ENCODE peak calls at places on chromosomes 5 and 9, in five cellular contexts. E is HepG2, H is K562, R is H1, P is SK-N-SH. D is an unnamed sample.
A peak's percentile ranks its signal among the peaks of the same experiment; 100 is the strongest.

GRCh38 chr9:69078069-69078468 is 42.5 kb downstream of the FXN start:
- DNase-seq in E (no peak), H (no peak), R (no peak), P (no peak), D (no peak)

GRCh38 chr9:96686638-96687335 is 31.7 kb upstream of the PRXL2C start:
- DNase-seq in E (no peak), H (no peak), R (peak; percentile 90), P (peak; percentile 91), D (no peak)

GRCh38 chr5:68419637-68420452 is 204.3 kb downstream of the PIK3R1 start:
- DNase-seq in E (no peak), H (peak; percentile 74), R (no peak), P (no peak), D (no peak)

GRCh38 chr5:54234304-54234938 is 76.0 kb downstream of the ARL15 start:
- DNase-seq in E (peak; percentile 9), H (no peak), R (no peak), P (peak; percentile 11), D (no peak)

GRCh38 chr5:20486826-20487225 is 498.8 kb upstream of the CDH18 start:
- DNase-seq in E (no peak), H (no peak), R (no peak), P (no peak), D (no peak)

GRCh38 chr5:10513501-10514442 is 50.1 kb upstream of the ANKRD33B start:
- DNase-seq in E (no peak), H (no peak), R (peak; percentile 79), P (no peak), D (no peak)

GRCh38 chr9:76800901-76801300 is 36.7 kb downstream of the PCA3 start:
- DNase-seq in E (no peak), H (no peak), R (no peak), P (no peak), D (no peak)

GRCh38 chr5:5933651-5934050 is 444.7 kb downstream of the MED10 start:
- DNase-seq in E (no peak), H (no peak), R (no peak), P (no peak), D (no peak)

GRCh38 chr5:142390303-142390840 is 65.6 kb upstream of the SPRY4 start:
- DNase-seq in E (no peak), H (no peak), R (no peak), P (no peak), D (no peak)

GRCh38 chr9:127074561-127075548 is 47.6 kb downstream of the ANGPTL2 start:
- DNase-seq in E (no peak), H (no peak), R (no peak), P (no peak), D (no peak)

GRCh38 chr9:1083325-1083913 is 33.3 kb downstream of the DMRT2 start:
- DNase-seq in E (no peak), H (no peak), R (peak; percentile 59), P (peak; percentile 4), D (no peak)

GRCh38 chr5:177476531-177477233 is 3.2 kb upstream of the DBN1 start:
- DNase-seq in E (peak; percentile 33), H (peak; percentile 31), R (no peak), P (no peak), D (no peak)

GRCh38 chr5:61941637-61942036 is 364.4 kb upstream of the KIF2A start:
- DNase-seq in E (no peak), H (no peak), R (no peak), P (no peak), D (no peak)

GRCh38 chr5:108625654-108626053 is 122.0 kb upstream of the FER start:
- DNase-seq in E (no peak), H (no peak), R (no peak), P (no peak), D (no peak)

GRCh38 chr9:77018058-77019009 is 1.1 kb upstream of the FOXB2 start:
- DNase-seq in E (no peak), H (no peak), R (no peak), P (peak; percentile 37), D (no peak)

GRCh38 chr9:96453625-96454024 is 3.7 kb downstream of the HABP4 start:
- DNase-seq in E (peak; percentile 25), H (no peak), R (no peak), P (peak; percentile 57), D (no peak)

GRCh38 chr9:109907400-109907799 is 127.4 kb downstream of the PALM2AKAP2 start:
- DNase-seq in E (no peak), H (no peak), R (no peak), P (no peak), D (no peak)

GRCh38 chr5:91978221-91978882 is 595.2 kb upstream of the ARRDC3 start:
- DNase-seq in E (no peak), H (no peak), R (no peak), P (no peak), D (no peak)

GRCh38 chr5:90558344-90559192 is at the start of gene ADGRV1:
- DNase-seq in E (peak; percentile 9), H (peak; percentile 77), R (peak; percentile 92), P (peak; percentile 96), D (no peak)

GRCh38 chr5:117594165-117594564 is 1019.5 kb upstream of the SEMA6A start:
- DNase-seq in E (no peak), H (no peak), R (no peak), P (no peak), D (no peak)

GRCh38 chr5:59769832-59770231 is 123.7 kb downstream of the PDE4D start:
- DNase-seq in E (no peak), H (no peak), R (no peak), P (no peak), D (no peak)

GRCh38 chr9:38092200-38092524 is 23.1 kb upstream of the SHB start:
- DNase-seq in E (no peak), H (no peak), R (no peak), P (no peak), D (no peak)

GRCh38 chr5:72955143-72955767 is 586 bp upstream of the FCHO2 start:
- DNase-seq in E (peak; percentile 64), H (peak; percentile 45), R (no peak), P (no peak), D (no peak)

GRCh38 chr9:70080481-70081119 is 37.0 kb downstream of the MAMDC2 start:
- DNase-seq in E (peak; percentile 3), H (no peak), R (no peak), P (no peak), D (no peak)

GRCh38 chr5:37490931-37491330 is 111.8 kb downstream of the WDR70 start:
- DNase-seq in E (no peak), H (no peak), R (no peak), P (no peak), D (no peak)

GRCh38 chr5:100855940-100856339 is 47.1 kb downstream of the ST8SIA4 start:
- DNase-seq in E (no peak), H (no peak), R (no peak), P (no peak), D (no peak)

GRCh38 chr5:57174850-57175525 is 1.1 kb downstream of the GPBP1 start:
- DNase-seq in E (no peak), H (no peak), R (no peak), P (peak; percentile 17), D (no peak)

GRCh38 chr5:171714851-171715250 is 70.8 kb upstream of the SMIM23 start:
- DNase-seq in E (no peak), H (no peak), R (peak; percentile 22), P (no peak), D (no peak)

GRCh38 chr9:135858491-135859185 is 48.7 kb downstream of the CAMSAP1 start:
- DNase-seq in E (no peak), H (no peak), R (no peak), P (no peak), D (no peak)

DNA sequence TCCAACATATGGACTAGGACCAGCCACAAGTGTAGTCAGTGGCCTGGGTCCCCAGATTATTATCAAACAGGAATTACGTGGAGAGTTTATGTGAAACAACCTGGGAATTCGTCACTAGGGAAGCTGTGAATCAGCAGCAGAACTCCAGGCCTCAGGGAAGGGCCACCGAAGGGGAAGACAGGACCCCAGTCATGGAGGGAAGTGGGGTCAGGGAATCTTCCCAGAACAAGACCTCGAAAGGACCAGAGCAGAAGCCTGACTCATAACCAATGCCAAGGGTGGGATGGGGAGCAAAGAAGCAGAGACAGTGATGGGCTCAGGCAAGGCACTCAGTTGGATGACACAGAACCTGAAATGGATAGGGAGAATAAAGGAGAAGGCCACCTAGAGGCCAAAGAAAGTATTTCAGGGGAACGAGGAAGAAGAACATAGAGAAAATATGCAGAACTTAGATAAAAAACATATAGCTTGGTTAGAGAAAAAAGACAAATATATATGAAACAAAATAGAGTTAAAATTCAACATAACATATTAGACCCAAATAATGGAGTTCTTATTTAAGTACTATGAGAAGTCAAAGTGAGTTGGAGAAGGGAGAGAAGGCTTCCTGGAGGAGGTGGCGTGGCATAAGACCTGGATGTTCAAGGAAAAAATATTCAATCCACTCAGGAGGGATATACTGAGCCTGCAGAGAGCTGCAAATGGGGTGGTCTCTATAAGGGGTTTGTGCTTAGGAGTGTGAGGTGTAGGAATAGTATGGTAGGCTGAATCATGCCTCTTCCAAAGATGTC is 66.7 kb upstream of the CAST start:
- DNase-seq in E (peak; percentile 10), H (peak; percentile 48), R (peak; percentile 55), P (no peak), D (no peak)
- TF ChIP-seq GABPA in E (no peak), H (no peak), R (no peak), P (no peak), D (no peak)

GRCh38 chr9:113454914-113455761 is 8.4 kb upstream of the RGS3 start:
- DNase-seq in E (peak; percentile 83), H (peak; percentile 61), R (no peak), P (no peak), D (no peak)
- TF ChIP-seq USF2 in E (no peak), H (no peak), R (no peak), P (no peak), D (no peak)

DNA sequence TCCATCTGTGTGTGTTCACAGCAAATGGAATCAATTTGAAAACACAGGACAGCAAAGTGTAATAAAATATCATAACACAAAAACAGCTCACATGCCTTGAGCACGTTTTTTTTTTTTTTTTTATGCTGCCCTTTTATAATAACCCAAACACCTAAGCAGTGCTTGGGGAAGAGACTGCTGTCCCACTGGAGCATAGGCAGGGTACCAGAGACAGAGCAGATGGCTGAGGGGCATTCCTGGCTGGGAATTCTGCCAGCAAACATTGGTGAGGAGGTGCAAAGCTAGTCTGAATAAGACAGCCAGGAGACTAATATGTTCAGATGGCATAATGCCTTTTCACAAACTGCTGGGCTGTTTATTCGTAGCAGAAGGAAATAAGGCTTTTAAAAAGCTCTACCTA is 58.1 kb upstream of the SV2C start:
- DNase-seq in E (no peak), H (no peak), R (no peak), P (peak; percentile 63), D (no peak)
- TF ChIP-seq GABPA in E (no peak), H (no peak), R (no peak), P (no peak), D (no peak)

GRCh38 chr5:178555771-178556211 is 34.4 kb downstream of the COL23A1 start:
- DNase-seq in E (no peak), H (no peak), R (peak; percentile 68), P (no peak), D (no peak)
- TF ChIP-seq USF2 in E (no peak), H (no peak), R (no peak), P (no peak), D (no peak)

GRCh38 chr5:140388052-140388451 is 13.6 kb upstream of the ANKHD1 start:
- DNase-seq in E (no peak), H (no peak), R (no peak), P (no peak), D (no peak)
- TF ChIP-seq GABPA in E (no peak), H (no peak), R (no peak), P (no peak), D (no peak)